ENCODE peak calls at places on chromosomes 3 and 15, in eight cellular contexts. Y is esophagus muscularis mucosa, I is lower lobe of right lung, T is mammary epithelial cell, K is Peyer's patch, M is breast epithelium, Z is GM12864, E is fibroblast of pulmonary artery. G is an unnamed sample.

GRCh38 chr15:68632101-68632500 is 53.3 kb downstream of the CORO2B start:
- DNase-seq in Y (no peak), I (no peak), T (no peak), K (peak; percentile 24), M (no peak), Z (no peak), E (no peak), G (no peak)

GRCh38 chr3:147157629-147158028 is 248.7 kb downstream of the ZIC4 start:
- DNase-seq in Y (no peak), I (no peak), T (no peak), K (no peak), M (no peak), Z (no peak), E (no peak), G (no peak)

GRCh38 chr3:192042116-192042515 is 581.2 kb downstream of the PYDC2 start:
- DNase-seq in Y (no peak), I (no peak), T (no peak), K (no peak), M (no peak), Z (peak; percentile 90), E (no peak), G (no peak)

GRCh38 chr3:99854899-99855298 is 37.2 kb downstream of the CMSS1 start:
- DNase-seq in Y (no peak), I (no peak), T (no peak), K (no peak), M (no peak), Z (no peak), E (no peak), G (no peak)

GRCh38 chr15:47514251-47514652 is 203.1 kb upstream of the SEMA6D start:
- DNase-seq in Y (no peak), I (no peak), T (peak; percentile 48), K (no peak), M (no peak), Z (no peak), E (peak; percentile 69), G (peak; percentile 29)

GRCh38 chr15:66955871-66956585 is 109.4 kb upstream of the SMAD3 start:
- DNase-seq in Y (no peak), I (no peak), T (peak; percentile 94), K (no peak), M (no peak), Z (no peak), E (peak; percentile 48), G (no peak)

GRCh38 chr15:94324117-94324826 is 92.9 kb downstream of the MCTP2 start:
- DNase-seq in Y (no peak), I (no peak), T (peak; percentile 35), K (peak; percentile 66), M (no peak), Z (peak; percentile 25), E (peak; percentile 71), G (peak; percentile 35)

GRCh38 chr3:192481638-192482037 is 245.7 kb downstream of the FGF12 start:
- DNase-seq in Y (no peak), I (no peak), T (peak; percentile 39), K (no peak), M (no peak), Z (no peak), E (peak; percentile 77), G (peak; percentile 94)

GRCh38 chr15:67149068-67149841 is 83.9 kb downstream of the SMAD3 start:
- DNase-seq in Y (no peak), I (no peak), T (no peak), K (no peak), M (no peak), Z (no peak), E (no peak), G (no peak)

GRCh38 chr15:48559270-48559669 is 86.2 kb downstream of the FBN1 start:
- DNase-seq in Y (no peak), I (no peak), T (no peak), K (no peak), M (no peak), Z (no peak), E (peak; percentile 82), G (peak; percentile 71)

GRCh38 chr3:109831403-109831802 is 494.1 kb upstream of the DPPA4 start:
- DNase-seq in Y (no peak), I (no peak), T (no peak), K (no peak), M (no peak), Z (no peak), E (no peak), G (no peak)

GRCh38 chr3:10602769-10603768 is 97.7 kb upstream of the ATP2B2 start:
- DNase-seq in Y (no peak), I (no peak), T (no peak), K (no peak), M (no peak), Z (peak; percentile 26), E (no peak), G (no peak)

GRCh38 chr3:12444582-12445468 is 39.5 kb upstream of the TSEN2 start:
- DNase-seq in Y (no peak), I (no peak), T (peak; percentile 76), K (peak; percentile 89), M (no peak), Z (no peak), E (no peak), G (peak; percentile 23)

GRCh38 chr3:12445523-12446240 is 38.6 kb upstream of the TSEN2 start:
- DNase-seq in Y (no peak), I (no peak), T (no peak), K (no peak), M (no peak), Z (no peak), E (no peak), G (no peak)

GRCh38 chr3:12446298-12446697 is 38.0 kb upstream of the TSEN2 start:
- DNase-seq in Y (no peak), I (no peak), T (no peak), K (no peak), M (no peak), Z (no peak), E (no peak), G (no peak)

GRCh38 chr3:12442654-12443501 is 41.4 kb upstream of the TSEN2 start:
- DNase-seq in Y (no peak), I (no peak), T (peak; percentile 16), K (no peak), M (no peak), Z (no peak), E (no peak), G (no peak)

DNA sequence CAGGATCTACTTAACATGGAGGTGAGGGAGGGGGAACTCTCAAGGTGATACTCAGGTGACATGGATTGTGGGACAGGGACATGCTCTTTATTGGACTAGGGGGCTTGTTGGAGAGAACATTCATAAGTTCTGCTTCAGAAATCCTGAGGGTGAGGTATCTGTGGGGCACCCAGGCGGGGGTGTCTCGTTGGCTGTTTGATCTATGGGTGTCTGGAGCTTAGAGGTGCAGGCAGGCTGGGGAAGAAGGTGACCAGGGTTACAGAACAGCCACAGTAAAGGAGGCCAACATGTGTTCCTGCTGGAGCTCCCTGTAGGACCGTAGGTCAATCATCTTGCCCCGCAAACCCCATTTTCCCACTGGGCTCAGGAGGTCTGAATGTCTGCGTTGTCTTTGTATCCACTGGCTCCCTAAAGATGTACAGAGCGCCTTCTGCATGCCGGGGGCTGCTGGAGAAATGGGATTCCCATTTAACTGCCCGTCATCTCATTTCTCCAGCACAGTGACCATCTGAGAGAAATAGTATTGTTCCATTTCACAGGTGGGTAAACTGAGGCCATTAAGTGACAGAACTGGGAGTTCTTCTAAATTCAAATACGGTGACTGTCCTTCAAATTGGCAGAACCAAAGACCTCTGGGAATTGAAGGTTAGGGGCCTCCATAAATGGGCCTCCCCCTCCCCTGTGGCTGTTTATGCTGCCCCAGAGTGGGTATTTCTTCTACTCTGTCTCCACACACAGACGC is 40.3 kb upstream of the TSEN2 start:
- DNase-seq in Y (no peak), I (no peak), T (no peak), K (no peak), M (no peak), Z (no peak), E (no peak), G (no peak)
- H3K4me3 ChIP-seq in Y (no peak overlapping the region), I (no peak overlapping the region), T (no peak overlapping the region), K (no peak overlapping the region), M (no peak overlapping the region), Z (no peak overlapping the region), E (no peak overlapping the region), G (no peak overlapping the region)

GRCh38 chr3:9250236-9250635 is 790 bp upstream of the SRGAP3 start:
- DNase-seq in Y (no peak), I (no peak), T (no peak), K (no peak), M (no peak), Z (no peak), E (no peak), G (no peak)
- TF ChIP-seq CTCF in Y (no peak), I (no peak), T (peak; percentile 16), K (no peak), M (no peak), Z (peak; percentile 12), E (no peak), G (peak; percentile 20)

DNA sequence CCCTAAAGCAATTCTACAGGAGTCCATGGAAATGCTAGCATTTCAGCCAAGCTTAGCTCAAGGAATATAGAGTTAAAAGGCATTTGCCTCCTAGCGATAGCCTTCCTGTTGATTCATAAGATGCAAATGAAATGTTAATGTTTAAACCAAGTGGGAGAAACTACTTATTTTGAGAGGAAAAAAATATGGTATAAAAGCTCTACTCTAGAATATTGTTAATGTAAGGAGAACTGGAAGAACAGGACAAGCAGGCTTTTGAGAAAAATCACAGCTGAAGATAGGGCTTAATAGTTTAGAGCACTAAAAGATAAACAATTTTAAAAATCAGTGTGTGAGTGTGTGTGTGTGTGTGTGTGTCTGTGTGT is 1.6 kb upstream of the ALCAM start:
- DNase-seq in Y (no peak), I (no peak), T (no peak), K (no peak), M (no peak), Z (no peak), E (no peak), G (no peak)
- H3K4me3 ChIP-seq in Y (peak overlapping the region; percentile 73), I (peak overlapping the region; percentile 69), T (no peak overlapping the region), K (no peak overlapping the region), M (peak overlapping the region; percentile 81), Z (peak overlapping the region; percentile 78), E (peak overlapping the region; percentile 84), G (peak overlapping the region; percentile 90)

GRCh38 chr3:5226783-5227182 is 39.3 kb downstream of the EDEM1 start:
- DNase-seq in Y (no peak), I (no peak), T (no peak), K (no peak), M (no peak), Z (no peak), E (peak; percentile 60), G (peak; percentile 23)
- TF ChIP-seq CTCF in Y (peak; percentile 30), I (peak; percentile 22), T (peak; percentile 43), K (no peak), M (peak; percentile 42), Z (peak; percentile 26), E (peak; percentile 52), G (peak; percentile 39)

GRCh38 chr3:125058529-125058928 is 2.7 kb upstream of the HEG1 start:
- DNase-seq in Y (no peak), I (no peak), T (no peak), K (no peak), M (no peak), Z (no peak), E (no peak), G (no peak)

GRCh38 chr3:125061170-125061569 is 5.4 kb upstream of the HEG1 start:
- DNase-seq in Y (peak; percentile 94), I (no peak), T (no peak), K (no peak), M (no peak), Z (no peak), E (peak; percentile 94), G (no peak)

GRCh38 chr3:125059488-125060245 is 3.9 kb upstream of the HEG1 start:
- DNase-seq in Y (no peak), I (no peak), T (no peak), K (no peak), M (no peak), Z (no peak), E (no peak), G (no peak)

GRCh38 chr3:125057186-125057850 is 1.5 kb upstream of the HEG1 start:
- DNase-seq in Y (no peak), I (no peak), T (peak; percentile 88), K (no peak), M (no peak), Z (no peak), E (peak; percentile 70), G (no peak)

GRCh38 chr3:125058959-125059358 is 3.2 kb upstream of the HEG1 start:
- DNase-seq in Y (no peak), I (no peak), T (no peak), K (no peak), M (no peak), Z (no peak), E (no peak), G (no peak)
- H3K4me3 ChIP-seq in Y (no peak overlapping the region), I (no peak overlapping the region), T (no peak overlapping the region), K (no peak overlapping the region), M (no peak overlapping the region), Z (no peak overlapping the region), E (no peak overlapping the region), G (no peak overlapping the region)

G was measured in astrocyte of the cerebellum.